ENCODE peak calls at places on chromosomes 12 and 14, in four cellular contexts. P is iPS-NIHi11, Q is cerebellar cortex, N is glutamatergic neuron. A is an unnamed sample.
A peak's percentile ranks its signal among the peaks of the same experiment; 100 is the strongest.

GRCh38 chr14:97282210-97282609 is 485.0 kb downstream of the VRK1 start:
- DNase-seq in P (no peak), N (no peak), Q (no peak), A (no peak)

GRCh38 chr12:66092559-66093269 is 37.8 kb downstream of the LLPH start:
- DNase-seq in N (no peak), Q (no peak), P (no peak), A (no peak)

GRCh38 chr14:34203271-34203722 is 252.4 kb upstream of the EGLN3 start:
- DNase-seq in N (no peak), P (no peak), Q (no peak), A (no peak)

GRCh38 chr14:92540472-92541048 is 27.0 kb downstream of the RIN3 start:
- DNase-seq in N (no peak), P (peak; percentile 66), Q (peak; percentile 74), A (no peak)

GRCh38 chr12:124443929-124444712 is 123.3 kb downstream of the NCOR2 start:
- DNase-seq in P (no peak), N (no peak), Q (no peak), A (no peak)

GRCh38 chr12:127145929-127146789 is 1120.8 kb upstream of the TMEM132C start:
- DNase-seq in Q (peak; percentile 80), P (peak; percentile 11), N (peak; percentile 86), A (peak; percentile 95)

GRCh38 chr12:73769337-73769736 is 768.3 kb upstream of the ATXN7L3B start:
- DNase-seq in N (no peak), Q (no peak), P (no peak), A (no peak)

GRCh38 chr12:49720214-49720613 is 13.0 kb upstream of the FMNL3 start:
- DNase-seq in N (no peak), P (no peak), Q (no peak), A (no peak)

GRCh38 chr12:83161451-83161850 is 474.7 kb downstream of the TMTC2 start:
- DNase-seq in N (no peak), Q (no peak), P (no peak), A (no peak)

GRCh38 chr12:11877869-11878780 is 192.6 kb upstream of the BCL2L14 start:
- DNase-seq in N (no peak), P (peak; percentile 60), Q (no peak), A (no peak)

GRCh38 chr12:108307006-108307405 is 32.1 kb downstream of the CMKLR1 start:
- DNase-seq in N (no peak), Q (no peak), P (no peak), A (no peak)

GRCh38 chr12:80064951-80065350 is 34.4 kb upstream of the OTOGL start:
- DNase-seq in Q (no peak), P (no peak), N (no peak), A (no peak)

GRCh38 chr14:52547526-52547925 is 4.8 kb downstream of the TXNDC16 start:
- DNase-seq in P (no peak), N (no peak), Q (no peak), A (no peak)

GRCh38 chr14:57391609-57392195 is 1.3 kb downstream of the NAA30 start:
- DNase-seq in P (no peak), Q (no peak), N (no peak), A (no peak)

A was measured in retina.